ENCODE peak calls at places on chromosomes 3 and 15, in seven cellular contexts. X is skeletal muscle cell, A is IMR-90, V is neural progenitor cell, O is coronary artery, U is heart right ventricle, I is esophagus muscularis mucosa. Y is an unnamed sample.

GRCh38 chr15:66882251-66883020 is 180.4 kb downstream of the SMAD6 start:
- DNase-seq in A (peak; percentile 72), U (peak; percentile 31), O (peak; percentile 85), V (no peak), X (no peak), I (peak; percentile 90), Y (no peak)

GRCh38 chr15:61222010-61222409 is 7.1 kb downstream of the RORA start:
- DNase-seq in I (no peak), V (no peak), X (no peak), O (no peak), U (no peak), A (no peak), Y (no peak)

GRCh38 chr15:64856429-64857145 is 14.9 kb downstream of the PLEKHO2 start:
- DNase-seq in A (peak; percentile 80), V (peak; percentile 64), U (peak; percentile 63), O (no peak), X (no peak), I (no peak), Y (no peak)

GRCh38 chr15:43346305-43346704 is 15.9 kb upstream of the LCMT2 start:
- DNase-seq in U (no peak), V (no peak), I (no peak), X (no peak), A (no peak), O (no peak), Y (no peak)

GRCh38 chr3:168864107-168865021 is 768.6 kb upstream of the GOLIM4 start:
- DNase-seq in A (no peak), X (no peak), I (no peak), V (no peak), O (no peak), U (no peak), Y (no peak)

GRCh38 chr3:482479-482878 is 285.9 kb downstream of the CHL1 start:
- DNase-seq in X (no peak), A (no peak), V (no peak), O (no peak), U (peak; percentile 9), I (peak; percentile 24), Y (no peak)

GRCh38 chr3:107001635-107002034 is 375.6 kb upstream of the CCDC54 start:
- DNase-seq in V (no peak), I (no peak), U (no peak), O (no peak), X (no peak), A (peak; percentile 11), Y (no peak)

GRCh38 chr3:62940763-62941632 is 65.8 kb upstream of the CADPS start:
- DNase-seq in V (peak; percentile 23), A (peak; percentile 1), X (peak; percentile 82), I (no peak), U (no peak), O (no peak), Y (no peak)

GRCh38 chr15:88250826-88251225 is 5.7 kb downstream of the NTRK3 start:
- DNase-seq in X (no peak), U (no peak), A (no peak), I (no peak), O (no peak), V (no peak), Y (no peak)

GRCh38 chr15:88447206-88447605 is 20.0 kb downstream of the MRPL46 start:
- DNase-seq in A (no peak), V (no peak), I (peak; percentile 75), U (no peak), X (no peak), O (no peak), Y (no peak)

GRCh38 chr15:85587707-85588441 is 206.9 kb downstream of the KLHL25 start:
- DNase-seq in X (no peak), O (no peak), V (no peak), A (peak; percentile 82), U (no peak), I (no peak), Y (no peak)

GRCh38 chr15:100835626-100836025 is 44.0 kb upstream of the ALDH1A3 start:
- DNase-seq in I (no peak), U (no peak), X (no peak), V (no peak), O (no peak), A (peak; percentile 48), Y (no peak)

GRCh38 chr15:100833432-100834389 is 45.9 kb upstream of the ALDH1A3 start:
- DNase-seq in X (no peak), A (no peak), O (no peak), I (no peak), V (no peak), U (no peak), Y (no peak)

GRCh38 chr15:100836501-100836900 is 43.1 kb upstream of the ALDH1A3 start:
- DNase-seq in A (no peak), X (no peak), I (no peak), V (no peak), O (no peak), U (no peak), Y (no peak)

GRCh38 chr15:100832178-100832942 is 47.3 kb upstream of the ALDH1A3 start:
- DNase-seq in U (no peak), I (no peak), V (no peak), X (no peak), O (no peak), A (no peak), Y (no peak)

DNA sequence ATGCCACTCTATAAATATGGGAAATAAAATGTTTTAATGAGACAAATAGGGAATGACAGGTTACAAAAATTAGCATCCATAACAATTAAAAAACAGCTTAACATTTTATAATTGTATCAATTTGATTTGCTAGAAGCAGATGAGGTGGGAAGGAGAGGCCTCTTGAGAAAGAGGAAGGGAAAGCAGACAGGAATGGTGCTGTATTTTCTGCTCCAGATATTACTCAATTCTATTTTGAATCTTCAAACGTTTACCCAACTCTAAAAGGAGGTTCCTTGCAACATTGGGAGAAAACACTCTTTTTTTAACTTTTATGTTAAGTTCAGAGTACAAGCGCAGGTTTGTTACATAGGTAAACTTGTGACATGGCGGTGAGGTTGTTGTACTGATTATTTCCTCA is 44.9 kb upstream of the ALDH1A3 start:
- DNase-seq in I (no peak), U (no peak), X (no peak), A (no peak), O (no peak), V (no peak), Y (no peak)
- H3K4me3 ChIP-seq in I (no peak overlapping the region), U (no peak overlapping the region), X (no peak overlapping the region), A (no peak overlapping the region), O (no peak overlapping the region), V (no peak overlapping the region), Y (no peak overlapping the region)

GRCh38 chr3:66592927-66593625 is 92.3 kb upstream of the LRIG1 start:
- DNase-seq in U (no peak), I (no peak), O (no peak), A (peak; percentile 69), X (no peak), V (peak; percentile 69), Y (no peak)
- H3K4me3 ChIP-seq in U (no peak overlapping the region), I (no peak overlapping the region), O (peak overlapping the region; percentile 34), A (no peak overlapping the region), X (no peak overlapping the region), V (peak overlapping the region; percentile 40), Y (no peak overlapping the region)

GRCh38 chr3:72907131-72907697 is 19.4 kb downstream of the GXYLT2 start:
- DNase-seq in U (no peak), X (peak; percentile 69), A (peak; percentile 72), I (no peak), O (no peak), V (no peak), Y (no peak)
- H3K4me3 ChIP-seq in U (no peak overlapping the region), X (no peak overlapping the region), A (no peak overlapping the region), I (no peak overlapping the region), O (peak overlapping the region; percentile 17), V (no peak overlapping the region), Y (no peak overlapping the region)

GRCh38 chr3:137134431-137134830 is 176.6 kb downstream of the IL20RB start:
- DNase-seq in X (no peak), V (no peak), A (no peak), O (no peak), U (no peak), I (no peak), Y (no peak)

GRCh38 chr3:137131081-137131480 is 173.3 kb downstream of the IL20RB start:
- DNase-seq in O (no peak), I (no peak), A (no peak), X (no peak), V (no peak), U (no peak), Y (peak; percentile 8)
- H3K4me3 ChIP-seq in O (no peak overlapping the region), I (no peak overlapping the region), A (no peak overlapping the region), X (no peak overlapping the region), V (no peak overlapping the region), U (no peak overlapping the region), Y (no peak overlapping the region)

DNA sequence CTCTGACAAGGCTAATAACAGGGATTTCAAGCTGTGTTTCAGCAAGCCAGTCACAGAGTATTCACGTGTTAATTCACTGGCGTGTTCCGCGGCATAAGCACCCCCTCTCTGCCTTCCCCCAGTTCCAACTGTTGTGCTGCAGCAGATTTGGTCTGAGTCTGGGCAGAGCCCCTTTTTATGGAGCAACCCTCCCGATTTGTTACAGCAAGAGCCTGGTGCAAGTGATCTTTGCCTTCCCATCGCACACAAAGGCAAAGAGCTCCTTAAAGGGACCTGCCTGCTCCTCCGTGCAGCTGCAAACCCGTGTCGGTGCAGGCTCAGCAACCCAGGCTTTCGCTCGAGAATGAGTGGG is 170.5 kb downstream of the KCNAB1 start:
- DNase-seq in V (no peak), X (no peak), A (no peak), I (no peak), O (no peak), U (no peak), Y (no peak)
- H3K4me3 ChIP-seq in V (peak overlapping the region; percentile 50), X (peak overlapping the region; percentile 41), A (peak overlapping the region; percentile 5), I (peak overlapping the region; percentile 47), O (peak overlapping the region; percentile 69), U (peak overlapping the region; percentile 39), Y (no peak overlapping the region)

GRCh38 chr3:122594025-122594424 is 16.6 kb downstream of the PARP15 start:
- DNase-seq in I (no peak), U (no peak), O (no peak), V (no peak), X (no peak), A (no peak), Y (no peak)

GRCh38 chr3:122587572-122587971 is 10.1 kb downstream of the PARP15 start:
- DNase-seq in I (no peak), X (no peak), O (no peak), A (no peak), V (no peak), U (no peak), Y (no peak)

GRCh38 chr3:122586918-122587317 is 9.5 kb downstream of the PARP15 start:
- DNase-seq in O (no peak), V (no peak), X (no peak), U (no peak), A (no peak), I (no peak), Y (no peak)

GRCh38 chr3:122589297-122589696 is 11.8 kb downstream of the PARP15 start:
- DNase-seq in I (no peak), O (no peak), V (no peak), A (no peak), X (no peak), U (no peak), Y (no peak)

DNA sequence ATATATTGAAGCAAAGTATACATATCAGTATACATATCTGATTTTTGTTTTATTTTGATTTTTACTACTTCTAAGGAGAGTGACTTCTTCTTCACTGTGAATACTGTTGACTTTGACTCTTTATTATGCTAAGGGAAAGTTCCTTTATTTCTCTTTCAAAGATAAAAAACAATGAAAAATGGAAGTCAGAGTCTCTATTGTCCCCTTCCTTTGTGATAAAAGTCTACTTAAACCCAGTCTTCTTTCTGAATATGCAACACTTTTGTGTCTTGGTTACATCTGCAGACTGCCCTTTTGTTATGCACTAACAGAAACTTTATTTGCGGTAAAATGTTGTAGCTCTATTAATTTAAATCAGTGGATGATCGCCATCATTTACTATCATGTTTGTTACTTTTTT is 13.1 kb downstream of the PARP15 start:
- DNase-seq in A (no peak), U (no peak), X (no peak), O (no peak), V (no peak), I (no peak), Y (no peak)
- H3K4me3 ChIP-seq in A (no peak overlapping the region), U (no peak overlapping the region), X (no peak overlapping the region), O (no peak overlapping the region), V (no peak overlapping the region), I (no peak overlapping the region), Y (no peak overlapping the region)